ENCODE peak calls at places on chromosomes 16 and 17, in four cellular contexts. R is HCT116, G is retinal pigment epithelial cell, C is NB4. P is an unnamed sample.

GRCh38 chr17:40486513-40487370 is 14.7 kb downstream of the TNS4 start:
- DNase-seq in R (peak), G (no peak), C (peak), P (no peak)

GRCh38 chr17:10875411-10875810 is 37.5 kb upstream of the PIRT start:
- DNase-seq in R (no peak), G (no peak), C (peak), P (no peak)

GRCh38 chr17:38724337-38724988 is 5.7 kb upstream of the CISD3 start:
- DNase-seq in R (no peak), G (no peak), C (no peak), P (no peak)

GRCh38 chr16:48918520-48919258 is 308.7 kb upstream of the N4BP1 start:
- DNase-seq in R (peak), G (no peak), C (no peak), P (no peak)

GRCh38 chr17:76527430-76528111 is 9.9 kb downstream of the CYGB start:
- DNase-seq in R (no peak), G (no peak), C (no peak), P (no peak)

GRCh38 chr17:41534899-41535546 is 6.9 kb upstream of the KRT19 start:
- DNase-seq in R (no peak), G (no peak), C (peak), P (no peak)

GRCh38 chr16:23466162-23466885 is 13.3 kb upstream of the COG7 start:
- DNase-seq in R (no peak), G (no peak), C (no peak), P (no peak)

GRCh38 chr16:11391576-11391975 is 46.3 kb downstream of the RMI2 start:
- DNase-seq in R (no peak), G (no peak), C (no peak), P (no peak)

GRCh38 chr17:34076743-34077631 is 178.1 kb upstream of the CCL2 start:
- DNase-seq in R (no peak), G (no peak), C (no peak), P (no peak)

GRCh38 chr17:81273698-81274470 is 21.2 kb downstream of the SLC38A10 start:
- DNase-seq in R (no peak), G (no peak), C (peak), P (no peak)

GRCh38 chr17:6070280-6070894 is at the start of gene WSCD1:
- DNase-seq in R (no peak), G (no peak), C (no peak), P (no peak)

GRCh38 chr17:70161519-70161918 is 7.8 kb upstream of the KCNJ2 start:
- DNase-seq in R (no peak), G (no peak), C (no peak), P (no peak)

GRCh38 chr17:62592305-62593099 is 35.0 kb upstream of the MRC2 start:
- DNase-seq in R (no peak), G (peak), C (no peak), P (no peak)

GRCh38 chr16:64900029-64900428 is 221.8 kb downstream of the CDH11 start:
- DNase-seq in R (no peak), G (no peak), C (no peak), P (no peak)

GRCh38 chr17:42563543-42563942 is 1.6 kb downstream of the COASY start:
- DNase-seq in R (no peak), G (no peak), C (no peak), P (no peak)

GRCh38 chr16:799948-800833 is at the start of gene GNG13:
- DNase-seq in R (no peak), G (no peak), C (no peak), P (no peak)

GRCh38 chr17:27240802-27241155 is 53.1 kb upstream of the WSB1 start:
- DNase-seq in R (no peak), G (no peak), C (no peak), P (no peak)

GRCh38 chr17:29645516-29646051 is 22.9 kb upstream of the CORO6 start:
- DNase-seq in R (no peak), G (no peak), C (peak), P (no peak)

GRCh38 chr17:69760562-69760961 is 314.5 kb upstream of the KCNJ16 start:
- DNase-seq in R (no peak), G (no peak), C (no peak), P (no peak)

GRCh38 chr16:56257260-56257659 is 66.0 kb downstream of the GNAO1 start:
- DNase-seq in R (no peak), G (no peak), C (no peak), P (no peak)

GRCh38 chr17:81258292-81258691 is 19.2 kb downstream of the NDUFAF8 start:
- DNase-seq in R (no peak), G (no peak), C (no peak), P (no peak)

GRCh38 chr16:14307623-14308356 is 236.7 kb downstream of the MRTFB start:
- DNase-seq in R (no peak), G (no peak), C (peak), P (no peak)

GRCh38 chr16:56262148-56262878 is 71.0 kb downstream of the GNAO1 start:
- DNase-seq in R (no peak), G (no peak), C (peak), P (no peak)

GRCh38 chr17:8003594-8004181 is 1.3 kb downstream of the GUCY2D start:
- DNase-seq in R (no peak), G (no peak), C (no peak), P (no peak)

GRCh38 chr17:61000911-61001310 is 323.3 kb downstream of the BCAS3 start:
- DNase-seq in R (no peak), G (no peak), C (peak), P (no peak)

GRCh38 chr17:60139438-60140285 is 10.1 kb upstream of the CA4 start:
- DNase-seq in R (peak), G (no peak), C (peak), P (no peak)

GRCh38 chr17:8326591-8327583 is 12.8 kb upstream of the ODF4 start:
- DNase-seq in R (no peak), G (no peak), C (peak), P (no peak)

GRCh38 chr16:60684002-60684401 is 1352.2 kb downstream of the CDH8 start:
- DNase-seq in R (no peak), G (no peak), C (no peak), P (no peak)

GRCh38 chr16:1430759-1431496 is at the start of gene PERCC1:
- DNase-seq in R (no peak), G (no peak), C (no peak), P (no peak)

GRCh38 chr16:60463986-60464385 is 1572.3 kb downstream of the CDH8 start:
- DNase-seq in R (no peak), G (no peak), C (no peak), P (no peak)

GRCh38 chr17:34387566-34387965 is 24.5 kb upstream of the CCL1 start:
- DNase-seq in R (no peak), G (no peak), C (no peak), P (no peak)

GRCh38 chr17:64661731-64661980 is 451 bp downstream of the SMURF2 start:
- DNase-seq in R (no peak), G (no peak), C (no peak), P (no peak)

GRCh38 chr17:65227637-65228036 is 90.5 kb downstream of the RGS9 start:
- DNase-seq in R (no peak), G (no peak), C (no peak), P (no peak)

GRCh38 chr17:36937961-36938565 is 788 bp downstream of the LHX1 start:
- DNase-seq in R (no peak), G (no peak), C (peak), P (no peak)

GRCh38 chr17:67520282-67520906 is 143.3 kb downstream of the PITPNC1 start:
- DNase-seq in R (no peak), G (no peak), C (peak), P (no peak)

DNA sequence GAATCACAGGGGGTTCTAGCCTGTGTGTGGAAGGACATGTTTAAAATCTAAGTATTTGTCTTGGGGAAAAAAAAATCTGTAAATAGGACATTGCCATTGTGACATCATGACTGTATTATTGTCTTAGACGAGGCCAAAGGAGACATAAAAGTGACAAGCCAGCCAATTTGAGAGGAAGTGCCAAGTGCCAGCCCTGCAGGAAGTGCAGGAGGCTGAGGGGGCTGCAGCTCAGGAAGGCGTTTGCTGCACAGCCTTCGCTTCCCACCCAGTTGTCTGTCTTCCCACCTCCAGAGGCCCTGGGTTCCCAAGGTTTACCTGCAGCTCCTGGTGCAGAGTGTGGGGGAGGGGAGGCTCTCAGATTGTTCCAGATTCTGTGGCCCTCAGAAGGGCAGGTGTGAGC is 1.3 kb downstream of the ADCY7 start:
- DNase-seq in R (no peak), G (no peak), C (peak), P (no peak)
- H3K4me3 ChIP-seq in R (peak), G (no peak), C (peak), P (no peak)

GRCh38 chr17:1029196-1029911 is 32.4 kb downstream of the TIMM22 start:
- DNase-seq in R (no peak), G (peak), C (no peak), P (no peak)
- H3K4me3 ChIP-seq in R (no peak), G (peak), C (no peak), P (no peak)

GRCh38 chr16:88938933-88939813 is 37.8 kb downstream of the CBFA2T3 start:
- DNase-seq in R (no peak), G (peak), C (no peak), P (no peak)
- H3K4me3 ChIP-seq in R (peak), G (no peak), C (peak), P (no peak)

GRCh38 chr16:85945424-85945751 is 46.4 kb downstream of the IRF8 start:
- DNase-seq in R (no peak), G (no peak), C (no peak), P (no peak)

GRCh38 chr16:85949787-85950186 is 50.8 kb downstream of the IRF8 start:
- DNase-seq in R (no peak), G (no peak), C (no peak), P (no peak)

GRCh38 chr16:85948870-85949269 is 49.9 kb downstream of the IRF8 start:
- DNase-seq in R (no peak), G (no peak), C (peak), P (no peak)

GRCh38 chr16:85946680-85947510 is 47.9 kb downstream of the IRF8 start:
- DNase-seq in R (no peak), G (no peak), C (peak), P (no peak)

DNA sequence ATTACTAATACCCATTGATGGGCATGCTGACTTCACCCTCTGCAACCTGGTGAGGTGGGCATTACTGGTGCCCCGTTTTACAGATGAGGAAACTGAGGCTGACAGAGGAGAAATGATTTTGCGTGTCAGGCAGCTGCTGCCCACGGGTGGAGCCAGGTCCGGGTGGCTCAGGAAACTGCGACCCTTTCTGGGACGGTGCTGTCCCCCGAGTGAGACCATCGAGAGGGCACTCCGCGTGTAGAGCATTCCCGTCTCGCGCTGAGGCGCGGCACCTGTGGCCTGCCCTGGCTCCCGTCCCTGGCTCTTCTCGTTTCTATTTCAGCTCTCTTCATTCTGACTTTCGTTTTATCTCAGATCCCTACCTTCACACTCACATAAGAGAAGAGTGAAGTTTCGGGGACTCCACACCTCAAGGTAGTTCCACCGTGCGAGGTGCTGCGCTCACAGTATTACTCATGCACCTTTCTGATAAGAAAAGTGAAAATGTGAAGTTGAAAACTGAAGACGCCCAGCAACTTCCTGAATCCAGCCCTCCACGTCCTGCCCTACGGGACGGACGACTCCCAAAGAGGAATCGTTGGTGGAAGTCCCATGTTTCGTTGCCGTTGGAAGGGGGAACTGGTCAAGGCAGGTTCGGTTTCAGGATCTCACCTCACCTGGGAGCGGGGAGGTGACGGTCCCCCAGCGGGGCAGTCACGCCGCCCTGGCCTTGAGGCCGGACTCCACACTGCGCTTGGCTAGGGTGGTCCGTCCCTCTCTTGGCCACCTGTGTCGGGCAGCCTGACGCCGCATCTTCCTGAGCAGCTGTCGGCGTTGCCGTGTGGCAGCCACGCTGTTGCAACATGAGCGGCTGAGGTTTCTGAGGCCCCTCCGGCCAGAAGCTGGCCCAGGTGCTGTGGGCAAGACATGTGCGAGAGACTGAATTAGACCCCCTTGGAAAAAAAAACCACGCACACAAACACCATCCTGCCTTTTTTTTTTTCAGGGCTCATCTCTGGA is 48.8 kb downstream of the IRF8 start:
- DNase-seq in R (no peak), G (no peak), C (peak), P (no peak)
- H3K4me3 ChIP-seq in R (no peak), G (no peak), C (peak), P (no peak)

GRCh38 chr17:18158022-18158600 is 25.5 kb upstream of the ALKBH5 start:
- DNase-seq in R (peak), G (peak), C (peak), P (no peak)
- H3K4me3 ChIP-seq in R (peak), G (peak), C (no peak), P (no peak)

GRCh38 chr16:4376126-4376819 is 4.6 kb downstream of the VASN start:
- DNase-seq in R (no peak), G (peak), C (no peak), P (no peak)
- H3K4me3 ChIP-seq in R (no peak), G (no peak), C (no peak), P (no peak)

GRCh38 chr17:75476752-75477492 is 20.5 kb downstream of the TMEM94 start:
- DNase-seq in R (no peak), G (no peak), C (no peak), P (no peak)
- H3K4me3 ChIP-seq in R (no peak), G (no peak), C (no peak), P (no peak)

GRCh38 chr16:86578499-86579267 is at the start of gene FOXL1:
- DNase-seq in R (no peak), G (no peak), C (no peak), P (no peak)

GRCh38 chr16:86577314-86577971 is 906 bp upstream of the FOXL1 start:
- DNase-seq in R (no peak), G (no peak), C (no peak), P (no peak)

GRCh38 chr16:86579268-86580062 is 1.1 kb downstream of the FOXL1 start:
- DNase-seq in R (no peak), G (no peak), C (no peak), P (no peak)

GRCh38 chr16:86576591-86577313 is 1.6 kb upstream of the FOXL1 start:
- DNase-seq in R (no peak), G (no peak), C (no peak), P (no peak)

GRCh38 chr16:86578056-86578455 is 293 bp upstream of the FOXL1 start:
- DNase-seq in R (no peak), G (no peak), C (no peak), P (no peak)
- H3K4me3 ChIP-seq in R (no peak), G (peak), C (no peak), P (no peak)